ENCODE peak calls at places on chromosomes 2 and 18, in five cellular contexts. R is GM12878, M is SK-N-SH, K is HepG2, V is K562. G is an unnamed sample.
A peak's percentile ranks its signal among the peaks of the same experiment; 100 is the strongest.

GRCh38 chr2:223669453-223670225 is 67.5 kb upstream of the SCG2 start:
- DNase-seq in R (no peak), M (no peak), K (no peak), V (no peak), G (no peak)

GRCh38 chr2:232997749-232998665 is 15.0 kb downstream of the NGEF start:
- DNase-seq in R (no peak), M (no peak), K (no peak), V (no peak), G (no peak)

GRCh38 chr2:52918551-52918950 is 849.1 kb upstream of the CHAC2 start:
- DNase-seq in R (no peak), M (no peak), K (no peak), V (no peak), G (no peak)

GRCh38 chr2:19648583-19648982 is 253.2 kb downstream of the TTC32 start:
- DNase-seq in R (no peak), M (no peak), K (no peak), V (no peak), G (no peak)

GRCh38 chr2:201108341-201108740 is 7.6 kb upstream of the CFLAR start:
- DNase-seq in R (no peak), M (no peak), K (no peak), V (no peak), G (no peak)

GRCh38 chr2:218671077-218671653 is 637 bp downstream of the RNF25 start:
- DNase-seq in R (no peak), M (no peak), K (no peak), V (peak; percentile 9), G (no peak)

GRCh38 chr2:233829193-233830110 is 24.9 kb downstream of the HJURP start:
- DNase-seq in R (no peak), M (no peak), K (no peak), V (no peak), G (no peak)

GRCh38 chr18:13551305-13551603 is 175.1 kb downstream of the FAM210A start:
- DNase-seq in R (no peak), M (no peak), K (no peak), V (no peak), G (no peak)

GRCh38 chr2:205730701-205731271 is 48.5 kb downstream of the NRP2 start:
- DNase-seq in R (no peak), M (no peak), K (no peak), V (no peak), G (no peak)

GRCh38 chr2:15748736-15749323 is 157.2 kb downstream of the DDX1 start:
- DNase-seq in R (no peak), M (peak; percentile 70), K (peak; percentile 62), V (peak; percentile 78), G (no peak)

GRCh38 chr2:176206677-176207076 is 18.2 kb downstream of the HOXD1 start:
- DNase-seq in R (no peak), M (no peak), K (no peak), V (no peak), G (no peak)

GRCh38 chr18:36265035-36265434 is 32.5 kb upstream of the FHOD3 start:
- DNase-seq in R (no peak), M (no peak), K (no peak), V (peak; percentile 52), G (no peak)

GRCh38 chr2:240832816-240833497 is 12.9 kb upstream of the KIF1A start:
- DNase-seq in R (no peak), M (no peak), K (no peak), V (no peak), G (no peak)

GRCh38 chr2:125471963-125472362 is 1184.0 kb upstream of the GYPC start:
- DNase-seq in R (no peak), M (peak; percentile 27), K (peak; percentile 16), V (peak; percentile 0), G (no peak)

GRCh38 chr2:209790066-209790728 is 18.6 kb downstream of the UNC80 start:
- DNase-seq in R (no peak), M (no peak), K (no peak), V (no peak), G (no peak)

GRCh38 chr2:85011098-85011497 is 40.1 kb downstream of the KCMF1 start:
- DNase-seq in R (no peak), M (no peak), K (no peak), V (no peak), G (no peak)

GRCh38 chr2:159903404-159904126 is 105.6 kb upstream of the CD302 start:
- DNase-seq in R (no peak), M (no peak), K (no peak), V (no peak), G (peak; percentile 18)

GRCh38 chr2:158931577-158931976 is 36.9 kb upstream of the TANC1 start:
- DNase-seq in R (no peak), M (no peak), K (no peak), V (no peak), G (no peak)

GRCh38 chr2:10325278-10326145 is 22.8 kb downstream of the HPCAL1 start:
- DNase-seq in R (no peak), M (no peak), K (peak; percentile 74), V (no peak), G (peak; percentile 11)

GRCh38 chr18:50297621-50298442 is 10.3 kb upstream of the CXXC1 start:
- DNase-seq in R (peak; percentile 69), M (peak; percentile 89), K (no peak), V (no peak), G (peak; percentile 92)

GRCh38 chr2:212540356-212540755 is 1.8 kb upstream of the ERBB4 start:
- DNase-seq in R (no peak), M (no peak), K (no peak), V (no peak), G (no peak)

GRCh38 chr18:79904357-79905147 is 46.9 kb downstream of the SLC66A2 start:
- DNase-seq in R (no peak), M (peak; percentile 23), K (no peak), V (no peak), G (no peak)

GRCh38 chr18:78970774-78971333 is 8.8 kb upstream of the SALL3 start:
- DNase-seq in R (no peak), M (no peak), K (no peak), V (no peak), G (no peak)

GRCh38 chr2:42878581-42878980 is 86.2 kb upstream of the HAAO start:
- DNase-seq in R (peak; percentile 15), M (no peak), K (no peak), V (no peak), G (no peak)

GRCh38 chr2:234422895-234423505 is 73.9 kb downstream of the ARL4C start:
- DNase-seq in R (no peak), M (no peak), K (no peak), V (no peak), G (no peak)

GRCh38 chr18:35618703-35619102 is 37.2 kb downstream of the GALNT1 start:
- DNase-seq in R (no peak), M (no peak), K (no peak), V (peak; percentile 38), G (no peak)

GRCh38 chr2:237639441-237640220 is 12.2 kb downstream of the LRRFIP1 start:
- DNase-seq in R (no peak), M (no peak), K (peak; percentile 61), V (no peak), G (no peak)

GRCh38 chr2:238689331-238689730 is 158.6 kb upstream of the TWIST2 start:
- DNase-seq in R (no peak), M (no peak), K (no peak), V (no peak), G (no peak)
- TF ChIP-seq GABPA in R (no peak), M (no peak), K (no peak), V (no peak), G (no peak)

GRCh38 chr2:41791523-41791922 is 256.3 kb upstream of the PKDCC start:
- DNase-seq in R (no peak), M (no peak), K (peak; percentile 20), V (peak; percentile 20), G (no peak)
- TF ChIP-seq REST in R (peak; percentile 98), M (peak; percentile 98), K (peak; percentile 89), V (peak; percentile 93), G (peak; percentile 99)

GRCh38 chr18:70291295-70291574 is 2.4 kb downstream of the SOCS6 start:
- DNase-seq in R (no peak), M (no peak), K (no peak), V (peak; percentile 24), G (no peak)

GRCh38 chr18:70288851-70289328 is at the start of gene SOCS6:
- DNase-seq in R (no peak), M (peak; percentile 89), K (no peak), V (peak; percentile 54), G (peak; percentile 39)

GRCh38 chr18:70292628-70293027 is 3.8 kb downstream of the SOCS6 start:
- DNase-seq in R (no peak), M (no peak), K (no peak), V (no peak), G (no peak)

GRCh38 chr18:70289351-70290330 is 796 bp downstream of the SOCS6 start:
- DNase-seq in R (no peak), M (peak; percentile 85), K (no peak), V (peak; percentile 40), G (peak; percentile 33)

DNA sequence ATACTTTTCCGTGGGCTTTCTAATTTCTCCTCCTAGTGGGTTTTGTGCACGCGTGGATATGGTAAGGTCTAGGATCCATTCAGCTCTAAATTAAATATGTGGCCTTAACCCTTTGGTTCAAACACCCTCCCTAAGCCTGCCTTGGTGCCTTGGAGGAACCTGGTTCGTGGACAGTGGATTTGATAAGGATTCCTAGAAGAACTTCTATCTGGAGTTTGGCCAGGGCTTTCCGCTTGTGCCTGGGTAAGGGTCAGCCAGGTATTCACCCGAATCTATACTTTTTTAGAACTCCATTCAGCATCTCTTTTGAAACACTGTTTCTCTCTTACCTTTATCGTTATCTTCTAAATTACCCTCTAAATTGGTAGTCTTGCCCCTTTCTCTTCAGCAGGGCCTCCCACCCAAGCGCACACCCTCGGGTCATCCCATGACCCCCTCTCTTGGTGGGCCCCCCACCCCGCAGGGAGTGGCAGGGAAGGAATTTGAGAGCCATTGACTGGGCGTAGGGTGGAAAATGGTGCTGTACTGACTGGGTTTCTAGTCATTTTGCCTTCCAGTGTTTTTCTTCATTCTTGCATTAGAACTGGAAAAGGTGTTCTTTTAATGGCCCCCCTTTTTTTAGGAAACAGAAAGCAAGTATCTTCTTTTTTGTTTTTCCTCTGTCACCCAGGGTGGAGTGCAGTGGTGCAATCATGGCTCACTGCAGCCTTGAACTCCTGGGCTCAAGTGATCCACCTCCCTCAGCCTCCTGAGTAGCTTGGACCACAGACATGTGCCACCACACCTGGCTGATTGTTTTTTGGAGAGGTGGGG is 1.8 kb downstream of the SOCS6 start:
- DNase-seq in R (no peak), M (no peak), K (no peak), V (peak; percentile 38), G (no peak)
- H3K4me3 ChIP-seq in R (peak overlapping the region; percentile 76), M (peak overlapping the region; percentile 80), K (peak overlapping the region; percentile 95), V (peak overlapping the region; percentile 58), G (no peak overlapping the region)

GRCh38 chr2:204436267-204436666 is 109.0 kb upstream of the PARD3B start:
- DNase-seq in R (no peak), M (no peak), K (peak; percentile 45), V (no peak), G (no peak)
- TF ChIP-seq GABPA in R (no peak), M (no peak), K (no peak), V (no peak), G (no peak)

G was measured in HL-60.